ENCODE peak calls at places on chromosomes 4 and X, in seven cellular contexts. One of them, this sample, is unnamed.

GRCh38 chr4:24287096-24287495 is 297.3 kb downstream of the DHX15 start:
- DNase-seq in kidney: no peak
- DNase-seq in ovary: no peak
- DNase-seq in neural crest cell: no peak
- DNase-seq in prostate gland: no peak
- DNase-seq in GM20000: no peak
- DNase-seq in upper lobe of left lung: no peak
- DNase-seq in this sample: no peak

GRCh38 chr4:1405636-1406415 is 416 bp downstream of the NKX1-1 start:
- DNase-seq in kidney: peak; percentile 59
- DNase-seq in ovary: no peak
- DNase-seq in neural crest cell: no peak
- DNase-seq in prostate gland: peak; percentile 2
- DNase-seq in GM20000: peak; percentile 49
- DNase-seq in upper lobe of left lung: peak; percentile 62
- DNase-seq in this sample: no peak

GRCh38 chrX:103531002-103531401 is 11.7 kb upstream of the RAB40A start:
- DNase-seq in kidney: no peak
- DNase-seq in ovary: no peak
- DNase-seq in neural crest cell: no peak
- DNase-seq in prostate gland: no peak
- DNase-seq in GM20000: no peak
- DNase-seq in upper lobe of left lung: no peak
- DNase-seq in this sample: no peak

GRCh38 chrX:111322231-111322855 is 52.1 kb upstream of the CAPN6 start:
- DNase-seq in kidney: no peak
- DNase-seq in ovary: no peak
- DNase-seq in neural crest cell: no peak
- DNase-seq in prostate gland: no peak
- DNase-seq in GM20000: no peak
- DNase-seq in upper lobe of left lung: no peak
- DNase-seq in this sample: no peak

GRCh38 chr4:65502151-65502691 is 168.1 kb downstream of the EPHA5 start:
- DNase-seq in kidney: no peak
- DNase-seq in ovary: no peak
- DNase-seq in neural crest cell: no peak
- DNase-seq in prostate gland: no peak
- DNase-seq in GM20000: no peak
- DNase-seq in upper lobe of left lung: no peak
- DNase-seq in this sample: no peak

GRCh38 chr4:6128221-6128871 is 72.0 kb downstream of the JAKMIP1 start:
- DNase-seq in kidney: no peak
- DNase-seq in ovary: no peak
- DNase-seq in neural crest cell: peak; percentile 22
- DNase-seq in prostate gland: no peak
- DNase-seq in GM20000: no peak
- DNase-seq in upper lobe of left lung: no peak
- DNase-seq in this sample: no peak

GRCh38 chrX:7420712-7421111 is 272.8 kb upstream of the PUDP start:
- DNase-seq in kidney: no peak
- DNase-seq in ovary: no peak
- DNase-seq in neural crest cell: no peak
- DNase-seq in prostate gland: no peak
- DNase-seq in GM20000: no peak
- DNase-seq in upper lobe of left lung: no peak
- DNase-seq in this sample: no peak

GRCh38 chr4:38242110-38242509 is 281.9 kb downstream of the PTTG2 start:
- DNase-seq in kidney: no peak
- DNase-seq in ovary: no peak
- DNase-seq in neural crest cell: no peak
- DNase-seq in prostate gland: no peak
- DNase-seq in GM20000: no peak
- DNase-seq in upper lobe of left lung: no peak
- DNase-seq in this sample: no peak

GRCh38 chr4:9984621-9985020 is 36.7 kb downstream of the SLC2A9 start:
- DNase-seq in kidney: no peak
- DNase-seq in ovary: no peak
- DNase-seq in neural crest cell: no peak
- DNase-seq in prostate gland: no peak
- DNase-seq in GM20000: no peak
- DNase-seq in upper lobe of left lung: no peak
- DNase-seq in this sample: no peak

GRCh38 chr4:113350576-113350975 is 301.1 kb downstream of the ANK2 start:
- DNase-seq in kidney: no peak
- DNase-seq in ovary: no peak
- DNase-seq in neural crest cell: no peak
- DNase-seq in prostate gland: no peak
- DNase-seq in GM20000: no peak
- DNase-seq in upper lobe of left lung: no peak
- DNase-seq in this sample: no peak

GRCh38 chrX:79140731-79141130 is 3.8 kb upstream of the GPR174 start:
- DNase-seq in kidney: no peak
- DNase-seq in ovary: no peak
- DNase-seq in neural crest cell: no peak
- DNase-seq in prostate gland: no peak
- DNase-seq in GM20000: no peak
- DNase-seq in upper lobe of left lung: no peak
- DNase-seq in this sample: no peak

GRCh38 chr4:98341309-98341708 is 80.1 kb downstream of the RAP1GDS1 start:
- DNase-seq in kidney: no peak
- DNase-seq in ovary: no peak
- DNase-seq in neural crest cell: no peak
- DNase-seq in prostate gland: no peak
- DNase-seq in GM20000: no peak
- DNase-seq in upper lobe of left lung: no peak
- DNase-seq in this sample: no peak

GRCh38 chr4:88296413-88297052 is 12.2 kb upstream of the PPM1K start:
- DNase-seq in kidney: no peak
- DNase-seq in ovary: no peak
- DNase-seq in neural crest cell: no peak
- DNase-seq in prostate gland: no peak
- DNase-seq in GM20000: no peak
- DNase-seq in upper lobe of left lung: peak; percentile 44
- DNase-seq in this sample: no peak

DNA sequence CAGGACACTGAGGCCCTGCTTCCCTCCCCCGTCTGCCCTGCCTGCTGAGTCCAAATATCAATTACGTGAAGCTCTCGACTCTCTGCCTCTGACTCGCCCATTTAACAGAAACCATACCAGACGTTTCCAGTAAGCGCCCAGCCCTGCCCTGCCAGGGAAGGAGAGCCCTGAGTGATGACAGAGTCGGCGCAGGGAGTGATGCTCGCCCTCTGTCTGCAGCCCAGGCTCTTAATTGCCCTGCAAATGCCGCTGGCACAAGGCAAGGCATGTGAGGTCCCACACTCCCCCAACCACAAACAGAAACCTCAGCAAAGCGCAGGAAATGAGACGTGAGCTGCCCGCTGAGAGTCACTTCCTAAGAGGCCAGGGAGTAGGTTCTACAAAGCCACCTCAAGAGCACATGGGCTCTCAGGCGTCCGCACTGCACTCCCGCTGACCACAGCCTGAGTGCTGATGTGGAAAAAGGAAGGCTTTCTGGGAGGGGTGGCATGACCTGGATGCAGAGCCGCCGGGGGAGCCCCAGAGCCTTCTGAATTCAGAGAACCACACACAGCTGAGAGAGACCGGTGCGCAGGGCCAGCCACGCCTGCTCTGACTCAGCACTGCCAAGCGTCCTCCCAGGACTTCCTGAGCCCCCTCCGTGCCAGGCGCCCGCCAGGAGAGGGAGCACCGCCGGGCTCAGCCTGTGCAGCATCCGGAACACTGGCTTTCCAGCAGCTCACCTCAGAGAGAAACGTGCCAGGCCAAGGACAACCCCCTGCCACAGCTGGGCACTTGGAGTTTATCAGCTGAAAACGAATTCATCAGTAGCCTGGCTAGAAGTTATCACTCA is 5.3 kb downstream of the ZFYVE28 start:
- DNase-seq in kidney: peak; percentile 95
- DNase-seq in ovary: peak; percentile 41
- DNase-seq in neural crest cell: peak; percentile 32
- DNase-seq in prostate gland: peak; percentile 69
- DNase-seq in GM20000: peak; percentile 71
- DNase-seq in upper lobe of left lung: peak; percentile 92
- DNase-seq in this sample: peak; percentile 60
- TF ChIP-seq CTCF in kidney: peak; percentile 36
- TF ChIP-seq CTCF in ovary: no peak
- TF ChIP-seq CTCF in neural crest cell: peak; percentile 48
- TF ChIP-seq CTCF in prostate gland: no peak
- TF ChIP-seq CTCF in GM20000: peak; percentile 29
- TF ChIP-seq CTCF in upper lobe of left lung: peak; percentile 27
- TF ChIP-seq CTCF in this sample: no peak

GRCh38 chrX:134294548-134294947 is 57.6 kb downstream of the CCDC160 start:
- DNase-seq in kidney: no peak
- DNase-seq in ovary: no peak
- DNase-seq in neural crest cell: no peak
- DNase-seq in prostate gland: no peak
- DNase-seq in GM20000: no peak
- DNase-seq in upper lobe of left lung: no peak
- DNase-seq in this sample: no peak
- TF ChIP-seq CTCF in kidney: no peak
- TF ChIP-seq CTCF in ovary: no peak
- TF ChIP-seq CTCF in neural crest cell: peak; percentile 57
- TF ChIP-seq CTCF in prostate gland: no peak
- TF ChIP-seq CTCF in GM20000: no peak
- TF ChIP-seq CTCF in upper lobe of left lung: no peak
- TF ChIP-seq CTCF in this sample: no peak

DNA sequence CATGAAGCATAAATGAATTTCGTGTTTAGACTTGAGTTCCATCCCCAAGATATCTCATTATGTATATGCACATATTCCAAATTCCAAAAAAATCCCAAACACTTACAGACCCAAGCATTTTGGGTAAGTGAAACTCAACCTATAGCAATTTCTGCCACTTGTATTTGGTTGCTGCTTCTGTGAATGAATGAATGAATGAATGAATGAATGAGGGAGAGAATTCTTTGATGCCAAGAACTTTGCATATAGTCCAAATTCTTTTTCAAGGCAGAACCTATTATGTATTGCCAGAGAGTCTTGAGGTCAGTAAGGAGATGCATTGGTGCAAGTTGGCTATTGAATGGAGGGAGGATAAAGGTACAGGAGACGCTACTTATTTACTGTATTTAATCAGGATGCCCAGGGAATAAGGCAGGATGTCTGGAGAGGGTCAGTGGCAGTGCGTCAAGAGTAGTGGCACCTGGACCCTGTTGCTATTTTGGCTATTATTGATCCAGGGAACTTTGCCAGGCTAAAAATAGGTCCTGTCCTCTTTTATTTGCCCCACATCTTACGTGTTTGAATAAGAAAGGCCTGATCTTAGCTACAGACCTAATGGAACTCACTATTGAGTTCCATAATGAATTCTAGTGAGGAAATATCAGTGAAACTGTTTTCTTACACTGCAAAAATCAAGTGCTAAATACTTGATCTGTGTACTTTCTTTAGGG is 33.9 kb downstream of the ANAPC4 start:
- DNase-seq in kidney: no peak
- DNase-seq in ovary: no peak
- DNase-seq in neural crest cell: no peak
- DNase-seq in prostate gland: no peak
- DNase-seq in GM20000: no peak
- DNase-seq in upper lobe of left lung: no peak
- DNase-seq in this sample: no peak
- TF ChIP-seq CTCF in kidney: no peak
- TF ChIP-seq CTCF in ovary: no peak
- TF ChIP-seq CTCF in neural crest cell: no peak
- TF ChIP-seq CTCF in prostate gland: no peak
- TF ChIP-seq CTCF in GM20000: no peak
- TF ChIP-seq CTCF in upper lobe of left lung: no peak
- TF ChIP-seq CTCF in this sample: no peak

GRCh38 chr4:63637270-63637669 is 772.0 kb downstream of the TECRL start:
- DNase-seq in kidney: no peak
- DNase-seq in ovary: no peak
- DNase-seq in neural crest cell: no peak
- DNase-seq in prostate gland: no peak
- DNase-seq in GM20000: no peak
- DNase-seq in upper lobe of left lung: no peak
- DNase-seq in this sample: no peak
- TF ChIP-seq CTCF in kidney: no peak
- TF ChIP-seq CTCF in ovary: no peak
- TF ChIP-seq CTCF in neural crest cell: no peak
- TF ChIP-seq CTCF in prostate gland: no peak
- TF ChIP-seq CTCF in GM20000: no peak
- TF ChIP-seq CTCF in upper lobe of left lung: no peak
- TF ChIP-seq CTCF in this sample: no peak

GRCh38 chr4:153641532-153641931 is 42.5 kb upstream of the TLR2 start:
- DNase-seq in kidney: no peak
- DNase-seq in ovary: no peak
- DNase-seq in neural crest cell: no peak
- DNase-seq in prostate gland: no peak
- DNase-seq in GM20000: no peak
- DNase-seq in upper lobe of left lung: no peak
- DNase-seq in this sample: no peak

GRCh38 chr4:153647975-153648374 is 36.1 kb upstream of the TLR2 start:
- DNase-seq in kidney: no peak
- DNase-seq in ovary: no peak
- DNase-seq in neural crest cell: no peak
- DNase-seq in prostate gland: no peak
- DNase-seq in GM20000: no peak
- DNase-seq in upper lobe of left lung: no peak
- DNase-seq in this sample: no peak

GRCh38 chr4:153643406-153644016 is 40.6 kb upstream of the TLR2 start:
- DNase-seq in kidney: no peak
- DNase-seq in ovary: no peak
- DNase-seq in neural crest cell: no peak
- DNase-seq in prostate gland: no peak
- DNase-seq in GM20000: peak; percentile 76
- DNase-seq in upper lobe of left lung: no peak
- DNase-seq in this sample: no peak

GRCh38 chr4:153649572-153649991 is 34.5 kb upstream of the TLR2 start:
- DNase-seq in kidney: no peak
- DNase-seq in ovary: no peak
- DNase-seq in neural crest cell: no peak
- DNase-seq in prostate gland: no peak
- DNase-seq in GM20000: no peak
- DNase-seq in upper lobe of left lung: no peak
- DNase-seq in this sample: no peak

GRCh38 chr4:153645183-153645582 is 38.9 kb upstream of the TLR2 start:
- DNase-seq in kidney: no peak
- DNase-seq in ovary: no peak
- DNase-seq in neural crest cell: no peak
- DNase-seq in prostate gland: no peak
- DNase-seq in GM20000: no peak
- DNase-seq in upper lobe of left lung: no peak
- DNase-seq in this sample: no peak
- TF ChIP-seq CTCF in kidney: no peak
- TF ChIP-seq CTCF in ovary: no peak
- TF ChIP-seq CTCF in neural crest cell: peak; percentile 45
- TF ChIP-seq CTCF in prostate gland: no peak
- TF ChIP-seq CTCF in GM20000: no peak
- TF ChIP-seq CTCF in upper lobe of left lung: no peak
- TF ChIP-seq CTCF in this sample: no peak

GRCh38 chr4:26583865-26584652 is at the start of gene TBC1D19:
- DNase-seq in kidney: peak; percentile 96
- DNase-seq in ovary: peak; percentile 81
- DNase-seq in neural crest cell: peak; percentile 83
- DNase-seq in prostate gland: peak; percentile 83
- DNase-seq in GM20000: peak; percentile 88
- DNase-seq in upper lobe of left lung: peak; percentile 92
- DNase-seq in this sample: peak; percentile 59
- TF ChIP-seq CTCF in kidney: no peak
- TF ChIP-seq CTCF in ovary: no peak
- TF ChIP-seq CTCF in neural crest cell: no peak
- TF ChIP-seq CTCF in prostate gland: no peak
- TF ChIP-seq CTCF in GM20000: no peak
- TF ChIP-seq CTCF in upper lobe of left lung: no peak
- TF ChIP-seq CTCF in this sample: no peak

GRCh38 chr4:76733380-76733779 is 164.6 kb downstream of the SOWAHB start:
- DNase-seq in kidney: no peak
- DNase-seq in ovary: no peak
- DNase-seq in neural crest cell: no peak
- DNase-seq in prostate gland: peak; percentile 51
- DNase-seq in GM20000: no peak
- DNase-seq in upper lobe of left lung: no peak
- DNase-seq in this sample: no peak
- TF ChIP-seq CTCF in kidney: peak; percentile 42
- TF ChIP-seq CTCF in ovary: no peak
- TF ChIP-seq CTCF in neural crest cell: no peak
- TF ChIP-seq CTCF in prostate gland: peak; percentile 15
- TF ChIP-seq CTCF in GM20000: no peak
- TF ChIP-seq CTCF in upper lobe of left lung: no peak
- TF ChIP-seq CTCF in this sample: no peak

This sample was measured in omental fat pad.